ENCODE peak calls at places on chromosomes 3 and 15, in six cellular contexts. M is GM23248, J is H1, S is hepatocyte, W is GM12878, P is cardiac muscle cell. D is an unnamed sample.

GRCh38 chr3:118833075-118833474 is 201.6 kb downstream of the IGSF11 start:
- DNase-seq in S (no peak), P (no peak), M (no peak), J (no peak), W (no peak), D (no peak)

GRCh38 chr3:99114565-99115291 is 213.2 kb upstream of the DCBLD2 start:
- DNase-seq in W (no peak), J (peak; percentile 41), M (peak; percentile 71), P (peak; percentile 80), S (peak; percentile 26), D (no peak)

GRCh38 chr15:59885832-59886231 is 118.3 kb upstream of the FOXB1 start:
- DNase-seq in J (no peak), M (peak; percentile 19), W (no peak), S (peak; percentile 28), P (peak; percentile 43), D (no peak)

GRCh38 chr3:121748638-121749275 is 784 bp downstream of the GOLGB1 start:
- DNase-seq in P (no peak), W (no peak), S (peak; percentile 83), M (peak; percentile 79), J (no peak), D (no peak)

GRCh38 chr3:71416868-71417267 is 166.7 kb downstream of the FOXP1 start:
- DNase-seq in S (no peak), J (peak; percentile 25), W (no peak), M (no peak), P (no peak), D (no peak)

GRCh38 chr3:127351350-127351749 is 63.5 kb upstream of the PRR20G start:
- DNase-seq in W (no peak), J (no peak), S (no peak), P (no peak), M (no peak), D (no peak)

GRCh38 chr15:57375827-57376694 is at the start of gene CGNL1:
- DNase-seq in M (peak; percentile 71), P (peak; percentile 62), J (no peak), W (no peak), S (peak; percentile 77), D (no peak)

GRCh38 chr3:107241217-107241616 is 136.0 kb upstream of the CCDC54 start:
- DNase-seq in S (peak; percentile 25), M (peak; percentile 47), J (no peak), P (no peak), W (no peak), D (no peak)

GRCh38 chr3:62238431-62238830 is 134.9 kb downstream of the FEZF2 start:
- DNase-seq in W (no peak), S (no peak), P (no peak), M (no peak), J (no peak), D (no peak)

GRCh38 chr3:181713673-181714270 is 2.0 kb downstream of the SOX2 start:
- DNase-seq in S (no peak), W (no peak), P (no peak), M (no peak), J (no peak), D (no peak)

GRCh38 chr3:39812537-39812936 is 3.1 kb downstream of the MYRIP start:
- DNase-seq in W (no peak), P (peak; percentile 29), M (peak; percentile 9), J (no peak), S (peak; percentile 18), D (no peak)

GRCh38 chr3:108180214-108180613 is 42.0 kb downstream of the IFT57 start:
- DNase-seq in J (no peak), S (no peak), M (peak; percentile 84), P (peak; percentile 8), W (no peak), D (no peak)

GRCh38 chr3:135416182-135416581 is 549.3 kb upstream of the PPP2R3A start:
- DNase-seq in P (no peak), M (no peak), S (no peak), W (no peak), J (no peak), D (no peak)

GRCh38 chr3:106296111-106296510 is 427.3 kb upstream of the CBLB start:
- DNase-seq in W (no peak), J (no peak), P (no peak), S (no peak), M (no peak), D (no peak)

GRCh38 chr3:196968233-196969000 is at the start of gene PIGZ:
- DNase-seq in S (peak; percentile 81), M (peak; percentile 76), P (peak; percentile 49), J (no peak), W (no peak), D (no peak)

GRCh38 chr3:24526640-24527237 is 32.1 kb upstream of the THRB start:
- DNase-seq in P (no peak), W (no peak), J (no peak), S (no peak), M (no peak), D (no peak)

GRCh38 chr15:74411686-74412085 is 22.1 kb downstream of the SEMA7A start:
- DNase-seq in P (no peak), W (no peak), J (no peak), S (no peak), M (no peak), D (no peak)

GRCh38 chr3:58218904-58219303 is 8.1 kb upstream of the DNASE1L3 start:
- DNase-seq in M (no peak), W (no peak), S (no peak), P (no peak), J (no peak), D (no peak)
- H3K4me1 ChIP-seq in M (no peaks in the 10 kb centered on the region), W (peaks cover 54% of the 10 kb centered on the region), S (peaks cover 5% of the 10 kb centered on the region), P (no peaks in the 10 kb centered on the region), J (no peaks in the 10 kb centered on the region), D (peaks cover 14% of the 10 kb centered on the region)

GRCh38 chr15:94259863-94260262 is 28.5 kb downstream of the MCTP2 start:
- DNase-seq in P (no peak), J (no peak), W (no peak), S (no peak), M (no peak), D (no peak)
- H3K4me1 ChIP-seq in P (no peaks in the 10 kb centered on the region), J (no peaks in the 10 kb centered on the region), W (peaks cover 2% of the 10 kb centered on the region), S (no peaks in the 10 kb centered on the region), M (peaks cover 13% of the 10 kb centered on the region), D (no peaks in the 10 kb centered on the region)

GRCh38 chr15:66114863-66115425 is 138.6 kb downstream of the MEGF11 start:
- DNase-seq in P (no peak), J (no peak), W (no peak), M (no peak), S (no peak), D (no peak)

GRCh38 chr15:66112388-66112787 is 141.2 kb downstream of the MEGF11 start:
- DNase-seq in M (no peak), W (no peak), P (no peak), J (no peak), S (no peak), D (no peak)

GRCh38 chr15:66120422-66120821 is 133.1 kb downstream of the MEGF11 start:
- DNase-seq in P (no peak), W (no peak), J (no peak), S (no peak), M (no peak), D (no peak)

GRCh38 chr15:66117841-66118240 is 135.7 kb downstream of the MEGF11 start:
- DNase-seq in W (no peak), J (no peak), P (no peak), M (no peak), S (no peak), D (no peak)

GRCh38 chr15:66115568-66116206 is 137.9 kb downstream of the MEGF11 start:
- DNase-seq in P (no peak), W (no peak), S (peak; percentile 42), J (no peak), M (no peak), D (no peak)
- H3K4me1 ChIP-seq in P (no peaks in the 10 kb centered on the region), W (no peaks in the 10 kb centered on the region), S (no peaks in the 10 kb centered on the region), J (peaks cover 12% of the 10 kb centered on the region), M (no peaks in the 10 kb centered on the region), D (no peaks in the 10 kb centered on the region)

GRCh38 chr3:46690798-46691197 is 2.7 kb downstream of the ALS2CL start:
- DNase-seq in P (no peak), M (peak; percentile 13), J (no peak), S (peak; percentile 42), W (no peak), D (no peak)
- H3K4me1 ChIP-seq in P (peaks cover 6% of the 10 kb centered on the region), M (peaks cover 5% of the 10 kb centered on the region), J (peaks cover 24% of the 10 kb centered on the region), S (peaks cover 12% of the 10 kb centered on the region), W (peaks cover 7% of the 10 kb centered on the region), D (no peaks in the 10 kb centered on the region)

GRCh38 chr3:52056521-52056967 is at the start of gene DUSP7:
- DNase-seq in J (no peak), M (peak; percentile 85), S (peak; percentile 91), P (peak; percentile 76), W (no peak), D (no peak)
- H3K4me1 ChIP-seq in J (peaks cover 18% of the 10 kb centered on the region), M (peaks cover 26% of the 10 kb centered on the region), S (peaks cover 19% of the 10 kb centered on the region), P (peaks cover 16% of the 10 kb centered on the region), W (peaks cover 29% of the 10 kb centered on the region), D (peaks cover 11% of the 10 kb centered on the region)

GRCh38 chr15:64842986-64843561 is 1.4 kb downstream of the PLEKHO2 start:
- DNase-seq in S (no peak), P (peak; percentile 65), J (no peak), W (no peak), M (peak; percentile 81), D (no peak)
- H3K4me1 ChIP-seq in S (peaks cover 25% of the 10 kb centered on the region), P (peaks cover 21% of the 10 kb centered on the region), J (peaks cover 19% of the 10 kb centered on the region), W (peaks cover 26% of the 10 kb centered on the region), M (peaks cover 30% of the 10 kb centered on the region), D (peaks cover 10% of the 10 kb centered on the region)

GRCh38 chr3:168093790-168094189 is 1.9 kb downstream of the GOLIM4 start:
- DNase-seq in W (no peak), J (no peak), P (no peak), S (no peak), M (no peak), D (no peak)

GRCh38 chr3:168094877-168095610 is 680 bp downstream of the GOLIM4 start:
- DNase-seq in J (no peak), S (peak; percentile 68), P (peak; percentile 69), W (peak; percentile 30), M (peak; percentile 93), D (peak; percentile 28)

GRCh38 chr3:168093229-168093628 is 2.5 kb downstream of the GOLIM4 start:
- DNase-seq in W (no peak), S (no peak), M (no peak), J (no peak), P (no peak), D (no peak)

GRCh38 chr3:168095611-168096209 is at the start of gene GOLIM4:
- DNase-seq in J (peak; percentile 80), S (peak; percentile 97), M (peak; percentile 99), P (peak; percentile 98), W (peak; percentile 90), D (peak; percentile 76)

DNA sequence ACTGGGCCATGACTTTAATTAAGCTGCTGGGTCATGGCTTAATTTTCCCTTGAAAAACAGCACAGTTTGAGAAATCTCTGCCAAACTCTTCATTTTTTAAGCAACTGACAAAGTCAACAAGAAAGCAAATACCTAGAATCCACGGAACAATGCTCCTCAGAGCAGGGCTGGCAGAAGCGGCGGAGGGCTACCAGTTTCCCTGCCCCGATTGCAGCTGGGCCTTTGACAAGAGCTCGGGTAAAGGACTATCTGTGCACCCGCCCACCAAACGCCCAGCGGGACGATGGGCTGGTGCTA is 1.2 kb downstream of the GOLIM4 start:
- DNase-seq in W (no peak), J (no peak), P (peak; percentile 66), M (no peak), S (peak; percentile 68), D (no peak)
- H3K4me1 ChIP-seq in W (no peaks in the 10 kb centered on the region), J (peaks cover 2% of the 10 kb centered on the region), P (peaks cover 28% of the 10 kb centered on the region), M (peaks cover 62% of the 10 kb centered on the region), S (peaks cover 14% of the 10 kb centered on the region), D (peaks cover 39% of the 10 kb centered on the region)

D was measured in Panc1.